ENCODE peak calls at places on chromosomes 16 and 17, in seven cellular contexts. W is esophagus squamous epithelium, I is GM23248, X is fibroblast of lung, Z is upper lobe of right lung, R is SK-N-SH, M is AG04450. C is an unnamed sample.

GRCh38 chr17:83096401-83097220 is 17.2 kb downstream of the METRNL start:
- DNase-seq in W (no peak), I (no peak), X (no peak), Z (no peak), R (no peak), M (no peak), C (no peak)

GRCh38 chr16:89646906-89647305 is 10.6 kb downstream of the CHMP1A start:
- DNase-seq in W (no peak), I (no peak), X (no peak), Z (no peak), R (no peak), M (no peak), C (no peak)

GRCh38 chr16:83706394-83706793 is 101.4 kb upstream of the HSBP1 start:
- DNase-seq in W (no peak), I (peak; percentile 47), X (peak; percentile 87), Z (no peak), R (no peak), M (no peak), C (peak; percentile 48)

GRCh38 chr16:6517321-6517720 is 815.3 kb upstream of the RBFOX1 start:
- DNase-seq in W (no peak), I (no peak), X (no peak), Z (no peak), R (no peak), M (no peak), C (no peak)

GRCh38 chr16:87226926-87227650 is 90.1 kb downstream of the C16orf95 start:
- DNase-seq in W (no peak), I (peak; percentile 24), X (peak; percentile 94), Z (no peak), R (no peak), M (peak; percentile 82), C (peak; percentile 81)

GRCh38 chr16:2152695-2153506 is 2.7 kb upstream of the TRAF7 start:
- DNase-seq in W (no peak), I (peak; percentile 23), X (peak; percentile 26), Z (no peak), R (no peak), M (no peak), C (no peak)

GRCh38 chr17:18016426-18016825 is 22.5 kb downstream of the ATPAF2 start:
- DNase-seq in W (no peak), I (no peak), X (no peak), Z (no peak), R (no peak), M (no peak), C (no peak)

GRCh38 chr17:46157443-46158107 is 35.7 kb downstream of the KANSL1 start:
- DNase-seq in W (no peak), I (peak; percentile 79), X (peak; percentile 75), Z (no peak), R (no peak), M (no peak), C (peak; percentile 96)

GRCh38 chr17:2138768-2139167 is 83.9 kb downstream of the HIC1 start:
- DNase-seq in W (no peak), I (peak; percentile 51), X (peak; percentile 67), Z (no peak), R (peak; percentile 79), M (no peak), C (peak; percentile 68)

GRCh38 chr16:87653234-87653633 is 50.9 kb downstream of the JPH3 start:
- DNase-seq in W (no peak), I (peak; percentile 36), X (peak; percentile 3), Z (no peak), R (peak; percentile 66), M (no peak), C (peak; percentile 30)

GRCh38 chr17:16977932-16978331 is 6.0 kb upstream of the TNFRSF13B start:
- DNase-seq in W (no peak), I (peak; percentile 70), X (peak; percentile 86), Z (no peak), R (no peak), M (no peak), C (peak; percentile 2)

GRCh38 chr17:66149562-66149961 is 42.4 kb downstream of the CEP112 start:
- DNase-seq in W (no peak), I (no peak), X (no peak), Z (no peak), R (no peak), M (no peak), C (no peak)

GRCh38 chr16:15643453-15644305 is 725 bp upstream of the MARF1 start:
- DNase-seq in W (no peak), I (peak; percentile 87), X (peak; percentile 60), Z (no peak), R (peak; percentile 65), M (peak; percentile 23), C (peak; percentile 88)

GRCh38 chr16:84922351-84923135 is 88.8 kb downstream of the ZDHHC7 start:
- DNase-seq in W (no peak), I (no peak), X (no peak), Z (peak; percentile 78), R (peak; percentile 88), M (no peak), C (no peak)

GRCh38 chr16:79571065-79571697 is 29.4 kb downstream of the MAF start:
- DNase-seq in W (no peak), I (no peak), X (no peak), Z (no peak), R (no peak), M (no peak), C (no peak)

GRCh38 chr17:7438050-7438614 is 1.2 kb upstream of the FGF11 start:
- DNase-seq in W (no peak), I (peak; percentile 40), X (no peak), Z (peak; percentile 88), R (no peak), M (no peak), C (peak; percentile 38)

GRCh38 chr17:81309140-81309858 is 14.2 kb upstream of the SLC38A10 start:
- DNase-seq in W (no peak), I (peak; percentile 88), X (peak; percentile 54), Z (peak; percentile 98), R (peak; percentile 84), M (no peak), C (peak; percentile 81)

GRCh38 chr16:14514967-14515366 is 115.1 kb downstream of the PARN start:
- DNase-seq in W (no peak), I (no peak), X (no peak), Z (no peak), R (no peak), M (no peak), C (no peak)

GRCh38 chr16:86355538-86355937 is 154.8 kb upstream of the FOXF1 start:
- DNase-seq in W (no peak), I (peak; percentile 87), X (peak; percentile 96), Z (no peak), R (no peak), M (peak; percentile 71), C (peak; percentile 45)

GRCh38 chr17:77266213-77266612 is 125.4 kb downstream of the SEC14L1 start:
- DNase-seq in W (no peak), I (no peak), X (no peak), Z (no peak), R (no peak), M (no peak), C (no peak)

GRCh38 chr16:76207270-76207669 is 69.9 kb upstream of the CNTNAP4 start:
- DNase-seq in W (no peak), I (no peak), X (no peak), Z (no peak), R (no peak), M (no peak), C (no peak)

GRCh38 chr17:70905796-70906195 is 736.5 kb downstream of the KCNJ2 start:
- DNase-seq in W (no peak), I (peak; percentile 97), X (peak; percentile 100), Z (no peak), R (no peak), M (peak; percentile 95), C (no peak)

GRCh38 chr16:64475627-64476351 is 646.1 kb downstream of the CDH11 start:
- DNase-seq in W (no peak), I (no peak), X (peak; percentile 97), Z (no peak), R (no peak), M (no peak), C (peak; percentile 23)

DNA sequence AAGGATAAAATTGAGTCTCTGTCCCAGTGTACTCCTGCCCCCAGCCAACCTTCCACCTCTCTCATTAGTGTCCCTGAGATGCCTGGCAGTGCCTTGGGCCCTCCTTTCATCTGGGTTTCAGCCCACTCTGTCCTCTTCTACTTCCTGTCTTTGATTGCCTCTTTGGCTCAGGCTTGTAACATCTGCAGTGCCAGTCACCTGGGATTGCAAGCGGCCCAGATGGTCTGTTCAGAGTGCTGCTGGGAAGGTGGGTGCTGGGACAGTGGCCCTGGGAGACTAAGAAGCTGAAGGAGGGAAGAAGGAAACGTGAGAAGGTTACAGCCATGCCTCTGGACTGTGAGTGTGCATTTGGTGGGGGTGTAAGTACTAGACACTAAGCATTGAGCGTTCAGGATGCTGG is 2177.4 kb downstream of the TP53TG3F start:
- DNase-seq in W (no peak), I (no peak), X (no peak), Z (no peak), R (no peak), M (no peak), C (no peak)
- H3K9me3 ChIP-seq in W (no peaks in the 10 kb centered on the region), I (no peaks in the 10 kb centered on the region), X (no peaks in the 10 kb centered on the region), Z (no peaks in the 10 kb centered on the region), R (no peaks in the 10 kb centered on the region), M (peaks cover 46% of the 10 kb centered on the region), C (no peaks in the 10 kb centered on the region)

DNA sequence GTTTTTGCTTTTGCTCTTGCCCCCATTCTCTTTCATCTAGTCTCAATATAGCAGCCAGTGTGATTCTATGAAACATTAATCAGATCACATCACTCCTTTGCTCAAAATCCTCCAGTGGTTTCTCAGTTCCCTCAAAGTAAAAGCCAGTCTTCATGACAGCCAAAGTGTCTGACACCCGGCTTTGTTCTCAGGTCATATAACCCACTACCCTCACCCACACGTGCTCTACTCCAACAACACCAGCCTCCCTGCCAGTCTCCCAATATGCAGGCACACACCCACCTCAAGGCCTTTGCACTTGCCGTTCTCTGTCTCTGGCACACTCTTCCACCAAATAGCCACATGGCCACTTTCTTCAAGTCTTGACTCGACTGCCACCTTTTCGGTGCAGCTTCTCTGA is 4.4 kb downstream of the MTMR4 start:
- DNase-seq in W (no peak), I (no peak), X (no peak), Z (no peak), R (no peak), M (no peak), C (no peak)
- H3K9me3 ChIP-seq in W (no peaks in the 10 kb centered on the region), I (no peaks in the 10 kb centered on the region), X (no peaks in the 10 kb centered on the region), Z (no peaks in the 10 kb centered on the region), R (no peaks in the 10 kb centered on the region), M (no peaks in the 10 kb centered on the region), C (no peaks in the 10 kb centered on the region)

GRCh38 chr16:31913668-31914067 is 40.1 kb downstream of the ZNF267 start:
- DNase-seq in W (no peak), I (no peak), X (no peak), Z (no peak), R (no peak), M (no peak), C (no peak)
- H3K9me3 ChIP-seq in W (peaks cover 90% of the 10 kb centered on the region), I (peaks cover 32% of the 10 kb centered on the region), X (peaks cover 7% of the 10 kb centered on the region), Z (peaks cover 97% of the 10 kb centered on the region), R (peaks cover 62% of the 10 kb centered on the region), M (peaks cover 22% of the 10 kb centered on the region), C (peaks cover 100% of the 10 kb centered on the region)

DNA sequence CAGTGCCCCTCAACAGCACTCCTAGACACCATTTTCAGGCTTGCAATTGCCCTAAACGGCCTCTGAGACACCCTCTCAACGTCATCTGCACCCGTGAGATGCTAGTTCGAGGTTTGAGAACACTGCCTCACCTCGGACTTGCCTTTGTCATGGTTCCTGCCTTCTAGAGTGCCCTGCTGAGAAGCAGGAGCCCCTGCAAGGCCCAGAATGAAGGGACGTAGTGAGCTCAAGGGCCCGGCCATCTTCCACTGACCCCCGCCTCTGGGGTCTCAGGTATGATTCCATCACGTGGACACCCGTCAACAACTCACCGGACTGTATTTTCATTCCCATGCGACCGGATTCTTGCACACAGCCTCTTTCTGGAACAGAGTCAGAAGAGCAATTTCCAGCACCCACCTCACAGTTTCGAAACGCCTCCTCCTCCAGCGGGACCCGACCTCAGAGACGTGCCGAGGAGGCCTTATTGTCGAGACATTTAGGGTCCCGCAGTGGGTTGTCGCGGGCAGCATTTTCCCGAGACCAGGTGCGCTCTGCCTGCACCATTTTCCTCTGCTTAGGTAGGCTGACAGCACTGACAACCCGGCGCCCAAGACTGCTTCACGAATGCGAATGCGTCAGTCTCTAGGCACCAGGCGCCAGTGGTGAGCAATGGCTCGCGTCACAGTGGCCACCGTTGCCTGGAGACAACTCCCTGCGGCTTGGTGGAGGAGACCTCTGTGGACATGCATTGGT is 999.9 kb downstream of the KCNJ18 start:
- DNase-seq in W (no peak), I (no peak), X (no peak), Z (no peak), R (no peak), M (no peak), C (no peak)
- H3K9me3 ChIP-seq in W (peaks cover 4% of the 10 kb centered on the region), I (no peaks in the 10 kb centered on the region), X (no peaks in the 10 kb centered on the region), Z (peaks cover 10% of the 10 kb centered on the region), R (no peaks in the 10 kb centered on the region), M (peaks cover 38% of the 10 kb centered on the region), C (no peaks in the 10 kb centered on the region)

C was measured in adipocyte.